ENCODE peak calls at places on chromosomes 6 and 20, in nine cellular contexts. Q is H9; D is ovary; H is DND-41; W is epithelial cell of prostate; T is right cardiac atrium; O is CD4-positive, alpha-beta T cell; Z is gastrocnemius medialis; F is CD4-positive, CD25-positive, alpha-beta regulatory T cell. X is an unnamed sample.

GRCh38 chr6:148179786-148180185 is 162.9 kb upstream of the SASH1 start:
- DNase-seq in T (no peak), D (no peak), Z (no peak), F (peak), H (no peak), O (no peak), W (no peak), Q (no peak), X (no peak)

GRCh38 chr6:56940977-56941376 is 13.9 kb upstream of the BEND6 start:
- DNase-seq in H (no peak), T (no peak), D (no peak), Z (no peak), Q (no peak), O (no peak), W (no peak), F (no peak), X (no peak)

GRCh38 chr6:133132092-133132491 is 109.1 kb upstream of the EYA4 start:
- DNase-seq in D (no peak), T (no peak), H (no peak), Z (no peak), O (no peak), Q (no peak), F (no peak), W (no peak), X (no peak)

GRCh38 chr6:13383280-13384163 is 55.2 kb upstream of the TBC1D7 start:
- DNase-seq in F (peak), H (no peak), D (no peak), Z (no peak), W (peak), T (no peak), Q (no peak), O (no peak), X (no peak)

GRCh38 chr6:133891814-133892443 is 3.0 kb downstream of the TCF21 start:
- DNase-seq in F (no peak), T (no peak), Q (no peak), Z (no peak), D (no peak), W (no peak), O (no peak), H (no peak), X (no peak)

GRCh38 chr6:98971303-98971702 is 23.6 kb upstream of the FBXL4 start:
- DNase-seq in F (no peak), H (no peak), O (no peak), Z (no peak), W (no peak), D (no peak), Q (no peak), T (no peak), X (no peak)

GRCh38 chr20:528923-529594 is 14.5 kb downstream of the CSNK2A1 start:
- DNase-seq in T (no peak), Q (no peak), O (no peak), Z (no peak), F (no peak), H (no peak), D (no peak), W (peak), X (no peak)

GRCh38 chr20:38550274-38550673 is 30.7 kb upstream of the ADIG start:
- DNase-seq in Q (no peak), D (no peak), Z (no peak), O (no peak), T (no peak), W (no peak), H (no peak), F (peak), X (no peak)

GRCh38 chr20:11178946-11179654 is 505.3 kb upstream of the JAG1 start:
- DNase-seq in Z (no peak), W (peak), T (no peak), D (no peak), H (no peak), O (no peak), F (no peak), Q (no peak), X (no peak)

GRCh38 chr6:125974214-125974866 is 12.0 kb upstream of the TRMT11 start:
- DNase-seq in Z (no peak), T (no peak), D (no peak), H (no peak), W (no peak), Q (no peak), F (peak), O (no peak), X (no peak)

GRCh38 chr20:11716239-11716944 is 201.3 kb upstream of the BTBD3 start:
- DNase-seq in Q (peak), Z (no peak), W (peak), F (no peak), O (no peak), H (peak), D (no peak), T (no peak), X (no peak)

GRCh38 chr20:24095753-24096152 is 107.2 kb upstream of the GGTLC1 start:
- DNase-seq in D (no peak), Z (no peak), H (no peak), O (no peak), F (no peak), T (no peak), Q (no peak), W (peak), X (no peak)

GRCh38 chr6:157989541-157990289 is 8.1 kb downstream of the SYNJ2 start:
- DNase-seq in Q (no peak), Z (peak), T (peak), W (no peak), F (no peak), H (peak), D (peak), O (no peak), X (no peak)

GRCh38 chr6:74519172-74519571 is 686.7 kb downstream of the COL12A1 start:
- DNase-seq in D (no peak), O (no peak), T (no peak), H (no peak), Z (no peak), W (peak), F (no peak), Q (no peak), X (no peak)

GRCh38 chr6:40810176-40810575 is 223.0 kb upstream of the LRFN2 start:
- DNase-seq in T (no peak), O (no peak), H (no peak), D (no peak), Z (no peak), Q (no peak), F (no peak), W (no peak), X (no peak)

GRCh38 chr6:148107911-148108310 is 234.7 kb upstream of the SASH1 start:
- DNase-seq in Q (no peak), W (no peak), F (no peak), T (no peak), D (no peak), Z (no peak), O (no peak), H (no peak), X (no peak)

GRCh38 chr6:136609878-136610706 is 59.9 kb upstream of the MAP7 start:
- DNase-seq in Q (peak), H (no peak), Z (peak), D (no peak), W (peak), F (peak), T (peak), O (no peak), X (no peak)

GRCh38 chr6:13716955-13717295 is 5.3 kb upstream of the RANBP9 start:
- DNase-seq in F (no peak), W (no peak), D (no peak), O (no peak), Z (no peak), H (no peak), T (no peak), Q (no peak), X (no peak)

GRCh38 chr20:63394635-63395455 is 33.7 kb upstream of the CHRNA4 start:
- DNase-seq in W (no peak), Q (no peak), Z (no peak), H (no peak), O (no peak), F (no peak), T (no peak), D (no peak), X (no peak)

GRCh38 chr6:5587648-5588047 is 326.3 kb downstream of the FARS2 start:
- DNase-seq in Z (no peak), O (no peak), D (no peak), T (no peak), F (no peak), Q (no peak), W (no peak), H (no peak), X (no peak)

GRCh38 chr6:38169826-38170526 is 350.4 kb downstream of the ZFAND3 start:
- DNase-seq in T (no peak), H (no peak), D (no peak), O (no peak), Q (peak), Z (no peak), F (no peak), W (no peak), X (no peak)

GRCh38 chr20:10521068-10521834 is 86.1 kb downstream of the SLX4IP start:
- DNase-seq in O (no peak), Z (no peak), T (no peak), H (no peak), W (no peak), D (no peak), Q (no peak), F (no peak), X (no peak)

GRCh38 chr6:140921366-140922226 is 1211.1 kb upstream of the GJE1 start:
- DNase-seq in Q (no peak), F (peak), T (no peak), H (no peak), O (no peak), W (peak), Z (no peak), D (no peak), X (no peak)

GRCh38 chr6:96836579-96837137 is 619 bp downstream of the GPR63 start:
- DNase-seq in W (no peak), Z (no peak), T (peak), F (no peak), H (peak), O (no peak), D (no peak), Q (no peak), X (no peak)

GRCh38 chr6:100276311-100277057 is 188.2 kb downstream of the SIM1 start:
- DNase-seq in Q (no peak), O (no peak), H (no peak), T (no peak), Z (no peak), F (no peak), W (no peak), D (no peak), X (no peak)

GRCh38 chr6:119384444-119384843 is 34.9 kb upstream of the MAN1A1 start:
- DNase-seq in Z (no peak), D (no peak), Q (no peak), F (no peak), W (no peak), T (no peak), O (no peak), H (no peak), X (no peak)

GRCh38 chr6:31940256-31940664 is 5.6 kb upstream of the CFB start:
- DNase-seq in W (no peak), T (no peak), O (no peak), Q (no peak), D (no peak), Z (no peak), H (no peak), F (no peak), X (no peak)

DNA sequence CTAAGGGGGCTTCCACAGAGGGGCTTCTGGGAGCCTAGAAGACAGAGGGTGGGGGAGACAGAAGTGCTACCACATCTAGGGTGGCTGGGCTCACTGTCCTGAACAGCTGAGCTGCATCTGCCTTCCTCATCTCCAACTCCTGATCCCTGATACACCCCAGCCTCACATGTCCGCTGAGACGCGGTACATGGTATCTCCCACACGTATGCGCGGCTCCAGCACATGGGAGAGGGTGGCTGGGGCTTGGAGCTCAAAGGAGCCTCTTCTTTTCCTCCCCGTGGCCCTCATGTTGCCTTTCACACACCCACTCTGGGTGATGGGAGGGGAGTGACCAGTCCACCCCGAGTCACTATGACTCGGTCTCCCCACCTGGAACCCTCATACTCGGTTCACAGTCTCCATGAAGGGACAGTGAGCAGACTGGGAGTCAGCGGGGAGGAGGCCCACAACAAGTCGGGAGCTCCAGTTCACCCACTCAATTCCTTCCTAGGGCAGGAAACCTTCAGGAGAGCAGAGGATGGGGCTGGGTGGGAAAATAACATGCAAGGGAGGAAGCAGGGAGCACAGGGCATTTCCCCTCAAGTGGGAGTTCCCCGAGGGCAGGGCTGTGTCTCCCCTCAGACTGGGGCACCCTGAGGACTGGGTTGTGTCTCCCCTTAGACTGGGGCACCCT is 61.7 kb downstream of the MRPL14 start:
- DNase-seq in D (no peak), Q (no peak), H (no peak), T (no peak), F (no peak), W (no peak), O (no peak), Z (no peak), X (no peak)
- H3K27ac ChIP-seq in D (no peak), Q (no peak), H (no peak), T (no peak), F (no peak), W (peak), O (no peak), Z (no peak), X (no peak)

GRCh38 chr6:11318835-11319813 is 86.7 kb upstream of the NEDD9 start:
- DNase-seq in Q (no peak), H (no peak), W (no peak), F (peak), T (no peak), Z (no peak), D (no peak), O (no peak), X (no peak)
- H3K27ac ChIP-seq in Q (no peak), H (no peak), W (peak), F (peak), T (no peak), Z (peak), D (no peak), O (no peak), X (no peak)

DNA sequence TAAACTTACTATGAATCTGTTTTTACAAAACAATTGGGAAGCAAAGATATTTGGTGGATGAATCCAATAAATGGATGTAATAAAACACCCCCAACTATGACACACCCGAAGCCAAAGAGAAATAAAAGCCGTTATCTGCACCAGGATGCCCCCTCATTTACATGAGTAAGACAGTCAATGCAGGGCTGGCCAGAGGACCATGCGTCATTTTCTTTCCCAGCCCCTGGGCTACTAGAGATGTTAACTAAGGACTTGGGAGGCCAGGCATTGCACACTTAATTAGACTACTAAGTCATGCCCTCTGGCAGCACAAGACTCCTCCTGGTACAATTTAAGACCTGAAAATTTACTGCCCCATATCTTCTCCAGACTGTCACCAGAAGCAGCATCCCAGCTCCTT is 3.2 kb downstream of the LEMD2 start:
- DNase-seq in O (no peak), W (no peak), D (no peak), Z (no peak), Q (no peak), F (no peak), T (peak), H (no peak), X (no peak)
- H3K27ac ChIP-seq in O (no peak), W (no peak), D (no peak), Z (peak), Q (no peak), F (no peak), T (no peak), H (no peak), X (no peak)

GRCh38 chr6:137883400-137883888 is 16.4 kb downstream of the TNFAIP3 start:
- DNase-seq in F (no peak), O (no peak), H (peak), W (no peak), D (no peak), Q (no peak), Z (no peak), T (no peak), X (no peak)
- H3K27ac ChIP-seq in F (peak), O (peak), H (peak), W (peak), D (no peak), Q (no peak), Z (no peak), T (no peak), X (no peak)

GRCh38 chr6:52725530-52726192 is 37.6 kb downstream of the GSTA2 start:
- DNase-seq in T (no peak), F (no peak), W (peak), Q (no peak), Z (no peak), H (no peak), D (no peak), O (no peak), X (no peak)

GRCh38 chr6:52728394-52728793 is 34.9 kb downstream of the GSTA2 start:
- DNase-seq in F (no peak), T (no peak), D (no peak), H (no peak), Q (no peak), O (no peak), Z (no peak), W (no peak), X (no peak)

GRCh38 chr6:52727908-52728307 is 35.4 kb downstream of the GSTA2 start:
- DNase-seq in O (no peak), Z (no peak), W (no peak), D (no peak), F (no peak), Q (no peak), H (no peak), T (no peak), X (no peak)

GRCh38 chr6:52726193-52726542 is 37.1 kb downstream of the GSTA2 start:
- DNase-seq in T (no peak), W (no peak), F (no peak), H (no peak), D (no peak), O (no peak), Z (no peak), Q (no peak), X (no peak)

GRCh38 chr6:52726741-52727535 is 36.3 kb downstream of the GSTA2 start:
- DNase-seq in D (no peak), Q (no peak), Z (no peak), O (no peak), F (no peak), W (no peak), T (no peak), H (no peak), X (no peak)
- H3K27ac ChIP-seq in D (no peak), Q (no peak), Z (no peak), O (no peak), F (no peak), W (peak), T (no peak), H (no peak), X (no peak)

GRCh38 chr6:10615675-10616074 is 78.7 kb downstream of the C6orf52 start:
- DNase-seq in D (no peak), H (peak), Z (no peak), Q (no peak), T (no peak), O (no peak), W (no peak), F (no peak), X (no peak)

GRCh38 chr6:10613693-10614092 is 80.7 kb downstream of the C6orf52 start:
- DNase-seq in W (no peak), Q (no peak), H (no peak), F (no peak), O (no peak), Z (no peak), T (no peak), D (no peak), X (no peak)

GRCh38 chr6:10610289-10610688 is 84.1 kb downstream of the C6orf52 start:
- DNase-seq in Q (no peak), W (no peak), F (no peak), T (no peak), O (no peak), D (no peak), H (no peak), Z (no peak), X (no peak)

GRCh38 chr6:10612161-10612560 is 82.3 kb downstream of the C6orf52 start:
- DNase-seq in O (no peak), Q (no peak), T (no peak), F (no peak), W (no peak), Z (no peak), H (no peak), D (no peak), X (no peak)

GRCh38 chr6:10613077-10613476 is 81.3 kb downstream of the C6orf52 start:
- DNase-seq in O (no peak), Z (no peak), D (no peak), F (no peak), H (no peak), T (no peak), Q (no peak), W (no peak), X (no peak)
- H3K27ac ChIP-seq in O (no peak), Z (no peak), D (no peak), F (no peak), H (no peak), T (no peak), Q (no peak), W (no peak), X (no peak)

X was measured in substantia nigra.